ENCODE peak calls at places on chromosomes 7 and 10, in six cellular contexts. B, Y, V, D, S and E are unnamed samples. For H3K27me3, the result is how much of the 10 kb centered on the place peaks cover.

GRCh38 chr10:72274213-72274729 is 547 bp downstream of the DDIT4 start:
- DNase-seq in B (no peak), Y (no peak), V (no peak), D (no peak), S (no peak), E (no peak)

GRCh38 chr10:29748109-29748650 is 113.4 kb upstream of the SVIL start:
- DNase-seq in B (peak), Y (no peak), V (no peak), D (no peak), S (no peak), E (no peak)

GRCh38 chr10:86962981-86963310 is 4.5 kb downstream of the SNCG start:
- DNase-seq in B (no peak), Y (no peak), V (no peak), D (peak), S (no peak), E (no peak)

GRCh38 chr10:95861401-95861800 is 46.4 kb upstream of the CC2D2B start:
- DNase-seq in B (no peak), Y (no peak), V (no peak), D (no peak), S (no peak), E (no peak)

GRCh38 chr10:17200885-17201164 is 647 bp downstream of the TRDMT1 start:
- DNase-seq in B (no peak), Y (peak), V (no peak), D (peak), S (peak), E (peak)

GRCh38 chr10:132880148-132880981 is 62.0 kb downstream of the CFAP46 start:
- DNase-seq in B (no peak), Y (no peak), V (no peak), D (peak), S (no peak), E (no peak)

GRCh38 chr7:132400667-132401142 is 175.6 kb downstream of the PLXNA4 start:
- DNase-seq in B (no peak), Y (no peak), V (no peak), D (no peak), S (no peak), E (peak)

GRCh38 chr10:128631801-128632241 is 505.6 kb upstream of the MKI67 start:
- DNase-seq in B (peak), Y (no peak), V (no peak), D (no peak), S (peak), E (peak)

GRCh38 chr10:103153765-103154197 is 39.3 kb downstream of the NT5C2 start:
- DNase-seq in B (peak), Y (peak), V (no peak), D (no peak), S (no peak), E (no peak)

GRCh38 chr10:123399276-123399839 is 245.2 kb downstream of the BUB3 start:
- DNase-seq in B (no peak), Y (no peak), V (no peak), D (no peak), S (no peak), E (no peak)

GRCh38 chr7:96727534-96728088 is 18.0 kb upstream of the SEM1 start:
- DNase-seq in B (no peak), Y (no peak), V (no peak), D (no peak), S (no peak), E (no peak)

GRCh38 chr10:349081-349480 is 213.8 kb downstream of the ZMYND11 start:
- DNase-seq in B (no peak), Y (no peak), V (no peak), D (no peak), S (no peak), E (no peak)

GRCh38 chr7:13822678-13823077 is 166.8 kb downstream of the ETV1 start:
- DNase-seq in B (no peak), Y (no peak), V (no peak), D (no peak), S (no peak), E (no peak)

GRCh38 chr10:94023909-94024308 is 30.2 kb downstream of the PLCE1 start:
- DNase-seq in B (no peak), Y (no peak), V (no peak), D (no peak), S (no peak), E (no peak)

GRCh38 chr7:155998328-155998691 is 186.0 kb upstream of the SHH start:
- DNase-seq in B (no peak), Y (no peak), V (no peak), D (no peak), S (no peak), E (no peak)

GRCh38 chr10:98608417-98608816 is 161.7 kb upstream of the HPS1 start:
- DNase-seq in B (no peak), Y (no peak), V (no peak), D (peak), S (no peak), E (no peak)

GRCh38 chr7:55536619-55537457 is 35.5 kb downstream of the VOPP1 start:
- DNase-seq in B (no peak), Y (no peak), V (no peak), D (no peak), S (no peak), E (no peak)

GRCh38 chr7:106542550-106543220 is 118.3 kb downstream of the CCDC71L start:
- DNase-seq in B (peak), Y (peak), V (no peak), D (no peak), S (peak), E (peak)

GRCh38 chr7:25409897-25410635 is 181.8 kb upstream of the NPVF start:
- DNase-seq in B (no peak), Y (no peak), V (no peak), D (no peak), S (no peak), E (no peak)

GRCh38 chr7:143416565-143417149 is 8.0 kb upstream of the EPHA1 start:
- DNase-seq in B (peak), Y (peak), V (no peak), D (no peak), S (peak), E (peak)

GRCh38 chr10:22335204-22335956 is 9.9 kb upstream of the SPAG6 start:
- DNase-seq in B (peak), Y (peak), V (no peak), D (peak), S (peak), E (peak)

GRCh38 chr7:78794101-78794500 is 659.4 kb downstream of the MAGI2 start:
- DNase-seq in B (peak), Y (no peak), V (no peak), D (no peak), S (no peak), E (no peak)

GRCh38 chr10:78316451-78316931 is 282.8 kb downstream of the RPS24 start:
- DNase-seq in B (peak), Y (peak), V (no peak), D (no peak), S (peak), E (no peak)

GRCh38 chr7:116356979-116357378 is 142.6 kb upstream of the CAV2 start:
- DNase-seq in B (no peak), Y (peak), V (no peak), D (no peak), S (no peak), E (peak)

GRCh38 chr7:90492250-90492649 is 22.8 kb downstream of the PTTG1IP2 start:
- DNase-seq in B (no peak), Y (no peak), V (no peak), D (no peak), S (no peak), E (no peak)

GRCh38 chr7:122304604-122304975 is at the start of gene FEZF1:
- DNase-seq in B (peak), Y (no peak), V (no peak), D (no peak), S (peak), E (no peak)

GRCh38 chr7:122302826-122303521 is 1.6 kb downstream of the FEZF1 start:
- DNase-seq in B (no peak), Y (peak), V (no peak), D (no peak), S (no peak), E (no peak)

GRCh38 chr7:122303522-122303970 is 1.0 kb downstream of the FEZF1 start:
- DNase-seq in B (peak), Y (no peak), V (no peak), D (no peak), S (no peak), E (no peak)

GRCh38 chr7:122304996-122305421 is 459 bp upstream of the FEZF1 start:
- DNase-seq in B (no peak), Y (no peak), V (no peak), D (no peak), S (no peak), E (no peak)

DNA sequence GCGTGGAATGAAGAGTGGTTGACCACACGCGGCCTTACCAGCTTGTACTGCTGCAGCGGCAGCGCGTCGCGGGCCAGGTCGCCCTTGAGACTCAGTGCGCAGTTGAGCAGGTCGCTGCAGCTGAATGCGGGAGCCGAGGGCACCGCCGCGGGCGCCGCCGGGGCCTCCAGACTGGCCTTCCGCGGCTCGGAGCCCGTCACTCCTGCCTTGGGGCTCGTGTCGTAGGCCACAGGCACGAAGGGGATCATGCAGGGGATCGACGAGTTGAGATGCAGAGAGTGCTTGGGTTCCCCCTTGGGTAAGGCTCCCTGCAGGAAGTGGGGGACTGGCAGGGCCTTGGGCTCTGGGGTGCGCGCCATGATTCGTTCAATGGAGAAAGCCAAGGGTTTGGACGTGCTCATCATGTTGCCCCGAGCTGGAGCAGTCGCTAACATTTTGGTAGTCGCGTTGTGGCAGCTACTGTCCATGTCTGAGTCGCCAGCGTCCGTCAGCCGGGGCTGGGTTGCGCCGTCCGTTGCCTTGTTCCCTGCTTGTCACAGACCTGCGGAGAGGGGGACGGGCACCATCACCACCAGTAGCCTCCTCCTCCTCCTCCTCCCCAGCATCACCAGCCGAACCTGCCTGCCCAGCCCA is 463 bp downstream of the FEZF1 start:
- DNase-seq in B (peak), Y (no peak), V (no peak), D (no peak), S (peak), E (no peak)
- H3K27me3 ChIP-seq in B (under half), Y (half or more), V (half or more), D (half or more), S (half or more), E (under half)

DNA sequence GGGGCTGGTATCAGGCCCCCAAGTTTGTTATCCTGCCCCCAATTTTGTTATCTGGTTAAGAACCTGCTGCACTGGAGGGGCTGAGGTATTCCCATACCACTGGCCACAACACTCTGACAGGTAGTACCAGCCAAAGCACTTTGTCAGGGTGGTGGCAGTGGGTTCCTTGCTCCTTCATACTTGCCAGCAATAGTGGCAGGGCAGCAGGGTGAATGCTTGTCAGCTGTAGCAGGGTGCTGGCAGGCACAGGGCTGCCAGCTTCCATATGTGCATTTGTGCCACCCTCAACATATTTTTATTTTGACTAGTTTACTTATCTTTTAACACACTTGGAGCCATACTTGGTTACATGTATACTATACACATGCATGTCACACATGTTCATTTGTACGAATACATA is 294.0 kb upstream of the VWC2 start:
- DNase-seq in B (no peak), Y (no peak), V (no peak), D (no peak), S (no peak), E (no peak)
- H3K27me3 ChIP-seq in B (under half), Y (under half), V (under half), D (under half), S (under half), E (under half)

DNA sequence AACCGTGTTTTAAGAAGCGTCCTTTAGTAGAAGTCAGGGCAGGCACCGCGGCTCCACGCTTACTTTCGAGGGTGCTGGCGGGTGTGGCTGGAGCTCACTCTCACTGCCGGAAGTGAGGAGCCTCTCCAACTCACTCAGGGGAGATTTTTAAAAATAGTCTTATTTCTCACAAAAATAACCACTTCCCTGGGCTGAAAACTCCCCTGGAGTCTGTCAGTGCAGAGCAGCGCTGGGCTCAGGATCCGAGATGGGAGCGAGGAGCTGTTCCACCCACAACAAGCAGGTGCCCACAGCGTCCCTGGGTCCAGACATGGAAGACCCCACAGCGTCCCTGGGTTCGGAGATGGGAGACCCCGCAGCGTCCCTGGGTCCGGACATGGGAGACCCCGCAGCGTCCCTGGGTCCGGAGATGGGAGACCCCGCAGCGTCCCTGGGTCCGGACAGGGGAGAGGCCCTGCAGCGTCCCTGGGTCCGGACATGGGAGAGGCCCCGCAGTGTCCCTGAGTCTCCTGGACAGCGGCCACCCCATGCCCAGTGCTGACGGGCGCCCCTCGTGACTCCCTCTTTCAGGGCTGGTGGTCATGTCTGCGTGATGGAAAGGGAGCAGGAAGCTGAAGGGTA is 51.2 kb downstream of the VIPR2 start:
- DNase-seq in B (no peak), Y (no peak), V (no peak), D (no peak), S (no peak), E (no peak)
- H3K27me3 ChIP-seq in B (under half), Y (under half), V (under half), D (under half), S (under half), E (under half)

GRCh38 chr10:8063935-8064334 is 9.4 kb downstream of the GATA3 start:
- DNase-seq in B (no peak), Y (peak), V (no peak), D (no peak), S (no peak), E (no peak)
- H3K27me3 ChIP-seq in B (under half), Y (under half), V (under half), D (under half), S (half or more), E (under half)

GRCh38 chr7:52150952-52151351 is 834.3 kb upstream of the COBL start:
- DNase-seq in B (no peak), Y (no peak), V (no peak), D (no peak), S (no peak), E (no peak)
- H3K27me3 ChIP-seq in B (under half), Y (under half), V (under half), D (under half), S (under half), E (under half)

GRCh38 chr10:49767752-49768151 is 5.6 kb upstream of the OGDHL start:
- DNase-seq in B (peak), Y (no peak), V (no peak), D (no peak), S (no peak), E (no peak)

GRCh38 chr10:49768731-49769130 is 6.6 kb upstream of the OGDHL start:
- DNase-seq in B (no peak), Y (no peak), V (no peak), D (no peak), S (no peak), E (no peak)

GRCh38 chr10:49769692-49770091 is 7.6 kb upstream of the OGDHL start:
- DNase-seq in B (no peak), Y (no peak), V (no peak), D (no peak), S (no peak), E (no peak)

GRCh38 chr10:49768329-49768728 is 6.2 kb upstream of the OGDHL start:
- DNase-seq in B (no peak), Y (no peak), V (no peak), D (no peak), S (no peak), E (no peak)

DNA sequence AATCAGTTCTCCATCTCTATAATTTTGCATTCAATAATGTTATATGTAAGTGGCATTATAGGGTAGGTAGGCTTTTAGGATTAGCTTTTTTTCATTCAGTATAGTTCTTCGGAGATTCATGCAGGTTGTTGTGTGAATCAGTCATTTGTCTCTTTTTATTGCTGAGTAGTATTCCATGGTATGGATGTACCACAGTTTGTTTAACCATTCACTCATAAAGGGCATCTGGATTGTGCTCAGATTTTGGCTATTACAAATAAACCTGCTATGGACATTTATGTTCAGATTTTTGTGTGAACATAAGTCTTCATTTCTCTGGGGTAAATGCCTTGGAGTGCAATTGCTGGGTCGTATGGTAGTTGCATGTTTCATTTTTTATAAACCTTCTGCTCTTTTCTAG is 4.4 kb upstream of the OGDHL start:
- DNase-seq in B (no peak), Y (no peak), V (no peak), D (no peak), S (no peak), E (no peak)
- H3K27me3 ChIP-seq in B (under half), Y (under half), V (under half), D (under half), S (under half), E (under half)

DNA sequence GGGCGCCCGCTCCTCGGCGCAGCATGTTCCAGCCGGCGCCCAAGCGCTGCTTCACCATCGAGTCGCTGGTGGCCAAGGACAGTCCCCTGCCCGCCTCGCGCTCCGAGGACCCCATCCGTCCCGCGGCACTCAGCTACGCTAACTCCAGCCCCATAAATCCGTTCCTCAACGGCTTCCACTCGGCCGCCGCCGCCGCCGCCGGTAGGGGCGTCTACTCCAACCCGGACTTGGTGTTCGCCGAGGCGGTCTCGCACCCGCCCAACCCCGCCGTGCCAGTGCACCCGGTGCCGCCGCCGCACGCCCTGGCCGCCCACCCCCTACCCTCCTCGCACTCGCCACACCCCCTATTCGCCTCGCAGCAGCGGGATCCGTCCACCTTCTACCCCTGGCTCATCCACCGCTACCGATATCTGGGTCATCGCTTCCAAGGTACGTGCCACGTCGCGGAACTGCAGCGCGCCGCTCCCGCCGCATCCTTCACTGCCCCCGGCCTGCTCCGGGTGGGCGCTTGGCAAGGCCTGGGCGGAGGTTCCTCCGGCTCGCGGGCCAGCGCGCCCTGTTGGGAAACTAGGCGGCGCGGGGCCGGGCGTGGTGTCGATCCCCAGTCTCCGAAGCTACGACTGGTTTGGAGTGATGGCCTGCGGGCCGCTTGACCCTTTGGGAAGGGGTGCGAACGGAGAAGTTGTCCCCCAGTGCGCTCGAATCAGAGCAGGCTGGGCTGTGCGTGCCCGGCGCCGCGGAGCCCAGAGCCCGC is 876 bp downstream of the EMX2 start:
- DNase-seq in B (peak), Y (no peak), V (no peak), D (no peak), S (peak), E (no peak)
- H3K27me3 ChIP-seq in B (half or more), Y (half or more), V (under half), D (half or more), S (half or more), E (under half)

GRCh38 chr10:100734295-100735086 is 10.9 kb upstream of the PAX2 start:
- DNase-seq in B (peak), Y (no peak), V (no peak), D (no peak), S (no peak), E (no peak)

GRCh38 chr10:100735345-100736143 is 9.8 kb upstream of the PAX2 start:
- DNase-seq in B (no peak), Y (no peak), V (no peak), D (no peak), S (no peak), E (no peak)

GRCh38 chr10:100735087-100735344 is 10.4 kb upstream of the PAX2 start:
- DNase-seq in B (no peak), Y (no peak), V (no peak), D (no peak), S (no peak), E (no peak)

GRCh38 chr10:100731603-100732596 is 13.5 kb upstream of the PAX2 start:
- DNase-seq in B (no peak), Y (no peak), V (no peak), D (no peak), S (no peak), E (no peak)

GRCh38 chr10:100733319-100733718 is 12.1 kb upstream of the PAX2 start:
- DNase-seq in B (no peak), Y (no peak), V (no peak), D (no peak), S (no peak), E (no peak)
- H3K27me3 ChIP-seq in B (half or more), Y (half or more), V (half or more), D (half or more), S (half or more), E (half or more)